ENCODE peak calls at places on chromosomes 6 and 20, in six cellular contexts. K, O, B, S, J and G are unnamed samples.

GRCh38 chr6:5478380-5478779 is 217.1 kb downstream of the FARS2 start:
- DNase-seq in K (no peak), O (no peak), B (no peak), S (no peak), J (no peak), G (no peak)

GRCh38 chr6:141988954-141989705 is 143.6 kb upstream of the GJE1 start:
- DNase-seq in K (peak; percentile 63), O (no peak), B (peak; percentile 23), S (no peak), J (peak; percentile 74), G (peak; percentile 45)

GRCh38 chr6:15132854-15133670 is 112.8 kb upstream of the JARID2 start:
- DNase-seq in K (no peak), O (no peak), B (peak; percentile 7), S (no peak), J (no peak), G (peak; percentile 91)

GRCh38 chr6:95649451-95649850 is 72.1 kb downstream of the MANEA start:
- DNase-seq in K (no peak), O (no peak), B (no peak), S (no peak), J (no peak), G (no peak)

GRCh38 chr6:35596448-35597442 is 84.0 kb upstream of the TULP1 start:
- DNase-seq in K (no peak), O (no peak), B (no peak), S (no peak), J (no peak), G (no peak)

GRCh38 chr6:130967502-130968469 is 95.3 kb downstream of the EPB41L2 start:
- DNase-seq in K (no peak), O (no peak), B (no peak), S (no peak), J (no peak), G (peak; percentile 25)

GRCh38 chr6:35601331-35602132 is 87.2 kb downstream of the FKBP5 start:
- DNase-seq in K (no peak), O (peak; percentile 25), B (peak; percentile 75), S (peak; percentile 78), J (peak; percentile 87), G (peak; percentile 55)

GRCh38 chr6:100084301-100085161 is 90.5 kb upstream of the MCHR2 start:
- DNase-seq in K (no peak), O (no peak), B (no peak), S (no peak), J (no peak), G (no peak)

GRCh38 chr6:27213544-27214125 is 33.9 kb upstream of the PRSS16 start:
- DNase-seq in K (no peak), O (no peak), B (no peak), S (no peak), J (no peak), G (peak; percentile 53)

GRCh38 chr6:150741633-150742200 is 123.8 kb upstream of the MTHFD1L start:
- DNase-seq in K (no peak), O (no peak), B (peak; percentile 14), S (no peak), J (peak; percentile 60), G (no peak)

GRCh38 chr6:150747155-150747554 is 118.3 kb upstream of the MTHFD1L start:
- DNase-seq in K (no peak), O (no peak), B (no peak), S (no peak), J (no peak), G (no peak)

GRCh38 chr6:150744522-150745260 is 120.8 kb upstream of the MTHFD1L start:
- DNase-seq in K (no peak), O (no peak), B (no peak), S (no peak), J (no peak), G (no peak)

GRCh38 chr6:150749091-150749670 is 116.3 kb upstream of the MTHFD1L start:
- DNase-seq in K (no peak), O (no peak), B (no peak), S (no peak), J (no peak), G (no peak)

GRCh38 chr6:150745896-150746295 is 119.6 kb upstream of the MTHFD1L start:
- DNase-seq in K (no peak), O (peak; percentile 68), B (no peak), S (no peak), J (peak; percentile 74), G (no peak)
- H3K4me3 ChIP-seq in K (no peak overlapping the region), O (no peak overlapping the region), B (no peak overlapping the region), S (no peak overlapping the region), J (no peak overlapping the region), G (no peak overlapping the region)

GRCh38 chr20:21077809-21078345 is 28.3 kb downstream of the LINC00237 start:
- DNase-seq in K (no peak), O (no peak), B (no peak), S (no peak), J (no peak), G (no peak)
- H3K9me3 ChIP-seq in K (no peaks in the 10 kb centered on the region), O (no peaks in the 10 kb centered on the region), B (no peaks in the 10 kb centered on the region), S (no peaks in the 10 kb centered on the region), J (no peaks in the 10 kb centered on the region), G (no peaks in the 10 kb centered on the region)

DNA sequence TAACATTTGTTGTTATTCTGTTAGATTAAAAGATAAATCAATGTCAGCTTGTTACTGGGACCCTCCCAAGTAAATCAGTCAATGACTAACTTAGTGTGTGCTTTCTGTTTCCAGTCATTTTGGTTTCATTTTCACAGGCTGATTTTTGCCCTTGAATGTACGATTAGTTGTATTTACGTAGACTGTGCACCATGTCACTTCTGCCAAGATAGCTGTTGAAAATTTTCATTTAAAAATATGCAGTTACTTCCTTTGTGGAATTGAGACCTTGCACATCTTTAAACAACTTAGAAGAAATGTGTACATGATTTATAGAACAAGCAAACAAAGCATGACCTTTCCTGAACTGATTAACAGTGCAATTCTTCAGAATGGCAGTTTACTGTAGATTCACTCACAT is 944.8 kb upstream of the CITED2 start:
- DNase-seq in K (no peak), O (no peak), B (no peak), S (no peak), J (no peak), G (no peak)
- H3K4me3 ChIP-seq in K (no peak overlapping the region), O (no peak overlapping the region), B (no peak overlapping the region), S (no peak overlapping the region), J (no peak overlapping the region), G (peak overlapping the region; percentile 28)

GRCh38 chr20:31474097-31474436 is 860 bp downstream of the DEFB124 start:
- DNase-seq in K (no peak), O (no peak), B (no peak), S (no peak), J (no peak), G (no peak)

GRCh38 chr20:31475472-31476312 is 604 bp downstream of the REM1 start:
- DNase-seq in K (no peak), O (no peak), B (no peak), S (no peak), J (no peak), G (no peak)

GRCh38 chr20:31475032-31475431 is at the start of the genes DEFB124 and REM1:
- DNase-seq in K (no peak), O (peak; percentile 67), B (no peak), S (no peak), J (no peak), G (no peak)

GRCh38 chr20:31472395-31473330 is 2.3 kb downstream of the DEFB124 start:
- DNase-seq in K (no peak), O (no peak), B (no peak), S (no peak), J (no peak), G (no peak)

GRCh38 chr20:31473331-31474096 is 1.4 kb downstream of the DEFB124 start:
- DNase-seq in K (no peak), O (no peak), B (no peak), S (no peak), J (no peak), G (no peak)
- H3K9me3 ChIP-seq in K (peaks cover 3% of the 10 kb centered on the region), O (no peaks in the 10 kb centered on the region), B (no peaks in the 10 kb centered on the region), S (no peaks in the 10 kb centered on the region), J (no peaks in the 10 kb centered on the region), G (no peaks in the 10 kb centered on the region)

GRCh38 chr6:44054635-44055559 is 72.4 kb downstream of the MRPL14 start:
- DNase-seq in K (no peak), O (no peak), B (no peak), S (no peak), J (no peak), G (peak; percentile 94)
- H3K4me3 ChIP-seq in K (no peak overlapping the region), O (no peak overlapping the region), B (no peak overlapping the region), S (no peak overlapping the region), J (no peak overlapping the region), G (no peak overlapping the region)

GRCh38 chr6:3788408-3789017 is 37.0 kb upstream of the PXDC1 start:
- DNase-seq in K (no peak), O (no peak), B (no peak), S (no peak), J (no peak), G (no peak)
- H3K9me3 ChIP-seq in K (no peaks in the 10 kb centered on the region), O (no peaks in the 10 kb centered on the region), B (no peaks in the 10 kb centered on the region), S (no peaks in the 10 kb centered on the region), J (no peaks in the 10 kb centered on the region), G (no peaks in the 10 kb centered on the region)

GRCh38 chr6:48844696-48845095 is 618.4 kb downstream of the MMUT start:
- DNase-seq in K (no peak), O (no peak), B (no peak), S (no peak), J (no peak), G (no peak)
- H3K4me3 ChIP-seq in K (no peak overlapping the region), O (no peak overlapping the region), B (no peak overlapping the region), S (no peak overlapping the region), J (no peak overlapping the region), G (no peak overlapping the region)

GRCh38 chr6:18784794-18785193 is 397.6 kb downstream of the RNF144B start:
- DNase-seq in K (no peak), O (no peak), B (no peak), S (no peak), J (no peak), G (no peak)

GRCh38 chr6:18785810-18786490 is 398.8 kb downstream of the RNF144B start:
- DNase-seq in K (no peak), O (no peak), B (no peak), S (no peak), J (no peak), G (no peak)
- H3K9me3 ChIP-seq in K (no peaks in the 10 kb centered on the region), O (peaks cover 6% of the 10 kb centered on the region), B (no peaks in the 10 kb centered on the region), S (no peaks in the 10 kb centered on the region), J (no peaks in the 10 kb centered on the region), G (no peaks in the 10 kb centered on the region)

GRCh38 chr20:47500554-47500953 is 1.1 kb upstream of the NCOA3 start:
- DNase-seq in K (no peak), O (no peak), B (no peak), S (no peak), J (no peak), G (no peak)
- H3K4me3 ChIP-seq in K (no peak overlapping the region), O (no peak overlapping the region), B (no peak overlapping the region), S (no peak overlapping the region), J (no peak overlapping the region), G (peak overlapping the region; percentile 91)